ENCODE peak calls at places on chromosome 7, in six cellular contexts. Z is breast epithelium, N is A673, L is bronchial epithelial cell, A is T47D, Q is fibroblast of the conjunctiva. X is an unnamed sample.

GRCh38 chr7:6028563-6028962 is 2.6 kb upstream of the ANKRD61 start:
- DNase-seq in A (no peak), Z (no peak), Q (no peak), N (no peak), L (no peak), X (no peak)

GRCh38 chr7:10973942-10974716 is 457 bp downstream of the PHF14 start:
- DNase-seq in Z (no peak), A (no peak), Q (no peak), N (peak), L (peak), X (peak)

GRCh38 chr7:50721661-50722259 is 60.9 kb downstream of the GRB10 start:
- DNase-seq in Z (no peak), N (no peak), A (no peak), Q (no peak), L (no peak), X (no peak)

GRCh38 chr7:134447383-134447782 is 11.5 kb downstream of the AKR1B1 start:
- DNase-seq in A (no peak), N (no peak), Z (no peak), L (no peak), Q (no peak), X (no peak)

GRCh38 chr7:2008101-2008935 is 224.4 kb downstream of the MAD1L1 start:
- DNase-seq in N (no peak), Z (no peak), Q (no peak), A (no peak), L (no peak), X (no peak)

GRCh38 chr7:94264756-94265155 is 129.9 kb upstream of the COL1A2 start:
- DNase-seq in L (no peak), Z (no peak), Q (no peak), A (no peak), N (peak), X (no peak)

GRCh38 chr7:27092753-27093097 is 3.1 kb downstream of the HOXA1 start:
- DNase-seq in L (no peak), N (no peak), Z (no peak), Q (no peak), A (no peak), X (no peak)

GRCh38 chr7:2612445-2613112 is 19.2 kb upstream of the TTYH3 start:
- DNase-seq in L (no peak), Q (no peak), Z (no peak), N (no peak), A (peak), X (no peak)

GRCh38 chr7:129840757-129841156 is 112.0 kb downstream of the UBE2H start:
- DNase-seq in L (no peak), Z (no peak), Q (no peak), N (peak), A (no peak), X (no peak)

GRCh38 chr7:138125119-138125518 is 48.9 kb downstream of the AKR1D1 start:
- DNase-seq in A (no peak), Z (no peak), N (peak), Q (no peak), L (peak), X (no peak)

GRCh38 chr7:80711521-80711920 is 73.1 kb downstream of the CD36 start:
- DNase-seq in Q (peak), N (peak), Z (no peak), L (peak), A (no peak), X (no peak)

GRCh38 chr7:86989407-86989806 is 70.0 kb downstream of the ELAPOR2 start:
- DNase-seq in A (no peak), Q (no peak), Z (no peak), L (no peak), N (no peak), X (no peak)

GRCh38 chr7:138603549-138604324 is 97.4 kb downstream of the SVOPL start:
- DNase-seq in L (no peak), N (no peak), Z (no peak), Q (no peak), A (no peak), X (no peak)

GRCh38 chr7:65444211-65444842 is 70.7 kb downstream of the ZNF92 start:
- DNase-seq in N (no peak), Z (no peak), A (no peak), Q (no peak), L (no peak), X (no peak)

GRCh38 chr7:71824356-71824755 is 587.8 kb downstream of the CALN1 start:
- DNase-seq in A (no peak), N (no peak), Q (peak), L (no peak), Z (no peak), X (no peak)

GRCh38 chr7:19203686-19204085 is 58.5 kb upstream of the FERD3L start:
- DNase-seq in L (no peak), A (no peak), Z (no peak), Q (no peak), N (no peak), X (no peak)

GRCh38 chr7:37545619-37546356 is 97.1 kb upstream of the ELMO1 start:
- DNase-seq in Q (no peak), N (no peak), Z (no peak), L (no peak), A (no peak), X (no peak)

GRCh38 chr7:8612584-8612983 is 179.2 kb downstream of the NXPH1 start:
- DNase-seq in L (no peak), N (no peak), Z (no peak), Q (no peak), A (no peak), X (no peak)

GRCh38 chr7:832292-832967 is at the start of gene SUN1:
- DNase-seq in A (no peak), Q (peak), N (no peak), L (peak), Z (peak), X (no peak)

GRCh38 chr7:18144171-18144570 is 116.5 kb upstream of the PRPS1L1 start:
- DNase-seq in A (no peak), Z (no peak), N (no peak), Q (no peak), L (no peak), X (no peak)

GRCh38 chr7:96076350-96076707 is 245.6 kb downstream of the SLC25A13 start:
- DNase-seq in Q (no peak), N (no peak), Z (no peak), L (no peak), A (no peak), X (no peak)

GRCh38 chr7:2012981-2013380 is 219.8 kb downstream of the MAD1L1 start:
- DNase-seq in A (no peak), L (no peak), N (peak), Z (no peak), Q (no peak), X (no peak)